ENCODE peak calls at places on chromosomes 6 and 20, in eight cellular contexts. T, B, Y, J, M, C, R and E are unnamed samples.
A peak's percentile ranks its signal among the peaks of the same experiment; 100 is the strongest.

GRCh38 chr6:168122011-168122410 is 43.0 kb upstream of the FRMD1 start:
- DNase-seq in T (no peak), B (no peak), J (no peak), C (no peak), R (no peak), M (peak; percentile 33), Y (no peak), E (no peak)

GRCh38 chr6:55734256-55734655 is 141.1 kb downstream of the BMP5 start:
- DNase-seq in Y (no peak), J (no peak), M (no peak), T (no peak), C (no peak), B (no peak), R (no peak), E (no peak)

GRCh38 chr6:170018422-170019258 is 267.2 kb downstream of the ERMARD start:
- DNase-seq in R (no peak), B (no peak), Y (no peak), M (no peak), T (peak; percentile 11), C (no peak), J (no peak), E (peak; percentile 13)

GRCh38 chr6:18585032-18585573 is 198.0 kb downstream of the RNF144B start:
- DNase-seq in J (no peak), R (no peak), M (no peak), T (peak; percentile 25), B (no peak), C (no peak), Y (no peak), E (no peak)

GRCh38 chr20:38894091-38894847 is 31.9 kb upstream of the FAM83D start:
- DNase-seq in R (no peak), M (no peak), Y (no peak), C (peak; percentile 86), J (no peak), T (no peak), B (no peak), E (no peak)

GRCh38 chr20:59743767-59744485 is 139.6 kb downstream of the PHACTR3 start:
- DNase-seq in Y (no peak), R (peak; percentile 16), T (no peak), J (no peak), M (no peak), B (no peak), C (no peak), E (no peak)

GRCh38 chr20:17430515-17430914 is 100.7 kb downstream of the BFSP1 start:
- DNase-seq in B (no peak), T (no peak), Y (no peak), J (no peak), R (no peak), C (no peak), M (no peak), E (no peak)

GRCh38 chr6:1611572-1612385 is 2.1 kb downstream of the FOXC1 start:
- DNase-seq in C (no peak), T (no peak), Y (peak; percentile 36), J (no peak), R (peak; percentile 56), M (no peak), B (no peak), E (no peak)

GRCh38 chr20:21713901-21714296 is 8.4 kb downstream of the PAX1 start:
- DNase-seq in T (no peak), R (no peak), J (no peak), B (no peak), M (no peak), C (no peak), Y (no peak), E (no peak)

GRCh38 chr20:9971746-9972145 is 63.0 kb upstream of the ANKEF1 start:
- DNase-seq in B (no peak), M (no peak), R (no peak), Y (no peak), T (no peak), C (no peak), J (no peak), E (no peak)

GRCh38 chr20:16541226-16541625 is 32.0 kb downstream of the KIF16B start:
- DNase-seq in T (peak; percentile 91), B (no peak), M (no peak), Y (no peak), J (no peak), C (no peak), R (no peak), E (no peak)

GRCh38 chr6:125099211-125100017 is 54.2 kb upstream of the TPD52L1 start:
- DNase-seq in R (peak; percentile 72), J (peak; percentile 73), M (peak; percentile 53), C (peak; percentile 61), T (peak; percentile 62), B (no peak), Y (peak; percentile 4), E (peak; percentile 84)

GRCh38 chr20:23643665-23644064 is 5.9 kb upstream of the CST3 start:
- DNase-seq in M (no peak), B (no peak), J (no peak), C (no peak), Y (no peak), T (no peak), R (no peak), E (no peak)

GRCh38 chr6:116215414-116215813 is 38.5 kb downstream of the TSPYL4 start:
- DNase-seq in R (no peak), J (no peak), Y (no peak), C (no peak), T (no peak), M (no peak), B (no peak), E (no peak)

GRCh38 chr20:40673442-40673841 is 15.6 kb downstream of the MAFB start:
- DNase-seq in J (no peak), Y (no peak), C (no peak), T (no peak), B (no peak), M (no peak), R (no peak), E (no peak)

GRCh38 chr20:32978009-32978335 is 26.3 kb downstream of the SUN5 start:
- DNase-seq in J (no peak), R (no peak), C (no peak), Y (no peak), T (no peak), M (no peak), B (no peak), E (no peak)

GRCh38 chr6:145119091-145119490 is 616.2 kb downstream of the EPM2A start:
- DNase-seq in T (no peak), M (no peak), C (no peak), B (no peak), Y (no peak), J (no peak), R (no peak), E (no peak)

GRCh38 chr20:57664476-57664875 is 44.2 kb upstream of the ZBP1 start:
- DNase-seq in R (no peak), J (peak; percentile 42), T (no peak), M (no peak), Y (no peak), C (no peak), B (no peak), E (no peak)

GRCh38 chr20:4084096-4084495 is 68.7 kb upstream of the RNF24 start:
- DNase-seq in J (no peak), Y (no peak), R (no peak), B (no peak), T (no peak), C (no peak), M (no peak), E (no peak)

GRCh38 chr6:108561742-108562502 is 1.2 kb downstream of the FOXO3 start:
- DNase-seq in M (no peak), C (peak; percentile 54), J (peak; percentile 61), R (peak; percentile 60), Y (no peak), T (peak; percentile 42), B (no peak), E (no peak)

GRCh38 chr6:137363805-137364138 is 130.4 kb downstream of the OLIG3 start:
- DNase-seq in C (no peak), M (no peak), J (no peak), T (no peak), B (no peak), Y (peak; percentile 68), R (no peak), E (no peak)

GRCh38 chr6:135458051-135458450 is 39.5 kb downstream of the AHI1 start:
- DNase-seq in J (no peak), T (no peak), C (no peak), Y (no peak), R (no peak), M (no peak), B (no peak), E (no peak)

DNA sequence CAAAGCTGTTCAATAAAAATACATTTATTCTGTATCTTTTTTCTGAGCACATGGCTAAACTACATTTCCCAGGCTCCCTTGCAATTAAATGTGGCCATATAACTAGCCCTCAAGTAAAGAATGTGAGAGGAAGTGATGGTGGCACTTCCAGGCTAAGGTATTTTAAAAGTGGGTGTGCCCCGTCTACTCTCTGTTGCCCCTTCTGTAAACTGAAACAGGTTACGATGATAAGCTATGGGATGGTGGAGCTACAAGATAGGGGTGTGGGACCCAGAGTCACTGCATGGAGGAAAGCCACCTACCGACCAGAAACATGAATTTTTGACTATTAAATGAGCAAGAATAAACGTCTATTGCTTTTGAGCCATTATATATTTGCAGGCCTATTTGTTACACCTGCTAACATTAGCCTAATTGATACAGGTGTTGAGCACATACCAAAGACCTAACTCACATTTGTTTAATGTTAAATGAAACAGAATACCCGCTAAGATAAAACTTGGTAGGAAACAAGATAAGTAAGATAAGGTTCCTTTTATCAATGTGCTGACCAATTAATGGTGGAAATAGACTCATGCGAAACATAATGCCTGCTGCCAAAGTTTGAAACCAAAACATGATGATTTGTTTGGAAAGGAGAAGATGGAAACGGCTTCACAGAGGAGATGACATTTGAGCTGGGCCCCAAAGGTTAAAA is 3.0 kb downstream of the FYN start:
- DNase-seq in R (no peak), M (no peak), Y (peak; percentile 39), B (no peak), T (no peak), J (no peak), C (no peak), E (no peak)
- H3K27ac ChIP-seq in R (no peak overlapping the region), M (no peak overlapping the region), Y (peak overlapping the region; percentile 88), B (peak overlapping the region; percentile 10), T (no peak overlapping the region), J (no peak overlapping the region), C (no peak overlapping the region), E (peak overlapping the region; percentile 94)

DNA sequence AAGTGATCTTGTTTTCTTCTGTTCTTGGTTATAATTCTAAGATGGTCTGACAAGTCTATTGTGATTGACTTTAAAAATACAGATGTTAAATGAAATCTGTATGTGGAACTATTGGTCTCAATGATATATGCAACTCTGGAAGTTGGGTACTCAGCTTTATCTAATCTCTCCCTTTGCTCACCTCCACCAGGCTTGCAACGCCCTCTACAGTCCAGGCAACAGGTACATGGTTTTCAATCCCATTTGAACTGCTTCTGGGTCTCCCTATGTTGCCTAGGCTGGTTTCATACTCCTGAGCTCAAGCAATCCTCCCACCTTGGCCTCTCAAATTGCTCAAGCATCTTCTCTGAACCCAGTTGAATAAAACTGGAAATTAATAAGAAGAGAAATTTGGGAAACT is 25.6 kb upstream of the HLA-DQB1 start:
- DNase-seq in B (peak; percentile 30), M (no peak), Y (peak; percentile 72), T (peak; percentile 31), R (peak; percentile 64), J (peak; percentile 50), C (no peak), E (no peak)
- H3K4me3 ChIP-seq in B (no peak overlapping the region), M (no peak overlapping the region), Y (no peak overlapping the region), T (no peak overlapping the region), R (no peak overlapping the region), J (no peak overlapping the region), C (no peak overlapping the region), E (no peak overlapping the region)

GRCh38 chr6:47129129-47129528 is 87.0 kb upstream of the ADGRF1 start:
- DNase-seq in C (no peak), R (no peak), Y (no peak), B (no peak), M (no peak), J (no peak), T (no peak), E (no peak)
- H3K27me3 ChIP-seq in C (no peaks in the 10 kb centered on the region), R (no peaks in the 10 kb centered on the region), Y (no peaks in the 10 kb centered on the region), B (no peaks in the 10 kb centered on the region), M (no peaks in the 10 kb centered on the region), J (no peaks in the 10 kb centered on the region), T (no peaks in the 10 kb centered on the region), E (no peaks in the 10 kb centered on the region)

GRCh38 chr6:14921878-14922277 is 324.0 kb upstream of the JARID2 start:
- DNase-seq in Y (no peak), J (no peak), M (no peak), B (no peak), R (no peak), T (peak; percentile 36), C (no peak), E (no peak)
- H3K27ac ChIP-seq in Y (no peak overlapping the region), J (peak overlapping the region; percentile 80), M (no peak overlapping the region), B (no peak overlapping the region), R (peak overlapping the region; percentile 51), T (peak overlapping the region; percentile 23), C (no peak overlapping the region), E (peak overlapping the region; percentile 47)